ENCODE peak calls at places on chromosomes 3 and 15, in four cellular contexts. T is astrocyte of the spinal cord, E is T-helper 2 cell, S is transverse colon. U is an unnamed sample.
A peak's percentile ranks its signal among the peaks of the same experiment; 100 is the strongest.

GRCh38 chr3:151949706-151950105 is 76.3 kb downstream of the SUCNR1 start:
- DNase-seq in T (no peak), E (no peak), S (no peak), U (no peak)

GRCh38 chr15:40002295-40002694 is 36.7 kb downstream of the SRP14 start:
- DNase-seq in T (peak; percentile 23), E (no peak), S (peak; percentile 24), U (no peak)

GRCh38 chr3:2783261-2783660 is 326.9 kb downstream of the IL5RA start:
- DNase-seq in T (no peak), E (no peak), S (no peak), U (no peak)

GRCh38 chr3:176919836-176920760 is 277.2 kb downstream of the TBL1XR1 start:
- DNase-seq in T (peak; percentile 74), E (no peak), S (no peak), U (no peak)

GRCh38 chr15:67174446-67174845 is 80.0 kb downstream of the AAGAB start:
- DNase-seq in T (no peak), E (no peak), S (no peak), U (no peak)

GRCh38 chr3:42746455-42747450 is 26.3 kb downstream of the CCDC13 start:
- DNase-seq in T (peak; percentile 26), E (no peak), S (no peak), U (no peak)

GRCh38 chr3:142447308-142447851 is 457 bp downstream of the XRN1 start:
- DNase-seq in T (peak; percentile 61), E (peak; percentile 60), S (peak; percentile 44), U (peak; percentile 36)

GRCh38 chr3:2921903-2922302 is 188.3 kb downstream of the IL5RA start:
- DNase-seq in T (peak; percentile 5), E (no peak), S (no peak), U (peak; percentile 23)

GRCh38 chr15:90407871-90408317 is 19.9 kb downstream of the IQGAP1 start:
- DNase-seq in T (no peak), E (peak; percentile 93), S (no peak), U (no peak)

GRCh38 chr15:79900087-79900486 is 3.3 kb upstream of the MTHFS start:
- DNase-seq in T (no peak), E (peak; percentile 42), S (no peak), U (no peak)

GRCh38 chr3:111714305-111714704 is 119.2 kb upstream of the ZBED2 start:
- DNase-seq in T (peak; percentile 48), E (no peak), S (no peak), U (no peak)

GRCh38 chr3:66363133-66363532 is 137.7 kb downstream of the LRIG1 start:
- DNase-seq in T (no peak), E (no peak), S (no peak), U (no peak)

GRCh38 chr3:196638922-196639516 is 475 bp upstream of the NRROS start:
- DNase-seq in T (peak; percentile 2), E (peak; percentile 33), S (no peak), U (no peak)

GRCh38 chr15:87227846-87228245 is 1028.7 kb downstream of the NTRK3 start:
- DNase-seq in T (peak; percentile 23), E (no peak), S (no peak), U (no peak)

GRCh38 chr15:59438891-59439290 is 905 bp downstream of the FAM81A start:
- DNase-seq in T (no peak), E (peak; percentile 24), S (peak; percentile 71), U (no peak)

GRCh38 chr15:51004103-51004536 is 90.6 kb downstream of the TNFAIP8L3 start:
- DNase-seq in T (peak; percentile 4), E (no peak), S (no peak), U (no peak)

GRCh38 chr3:46857485-46858341 is 5.5 kb downstream of the MYL3 start:
- DNase-seq in T (no peak), E (no peak), S (no peak), U (peak; percentile 0)

GRCh38 chr3:14121859-14122258 is 2.8 kb downstream of the CHCHD4 start:
- DNase-seq in T (no peak), E (no peak), S (no peak), U (no peak)

GRCh38 chr3:177944228-177944661 is 592.0 kb upstream of the KCNMB2 start:
- DNase-seq in T (peak; percentile 8), E (peak; percentile 45), S (no peak), U (no peak)

GRCh38 chr15:42503822-42504221 is 8.4 kb downstream of the SNAP23 start:
- DNase-seq in T (no peak), E (no peak), S (no peak), U (no peak)

GRCh38 chr15:97904196-97904572 is 56.3 kb upstream of the ARRDC4 start:
- DNase-seq in T (peak; percentile 42), E (peak; percentile 11), S (peak; percentile 77), U (peak; percentile 84)

GRCh38 chr3:17207019-17207418 is 322.3 kb downstream of the PLCL2 start:
- DNase-seq in T (no peak), E (no peak), S (no peak), U (no peak)